ENCODE peak calls at places on chromosomes 7 and 10, in seven cellular contexts. B is fibroblast of the aortic adventitia; T is stimulated activated CD8-positive, alpha-beta memory T cell treated with anti-CD3 and anti-CD28 coated beads, Interleukin-7, amount 100 ng/mL, for 24 hours; I is activated T-cell treated with anti-CD3 and anti-CD28 coated beads for 1 hour; X is sigmoid colon; L is LoVo; D is astrocyte of the spinal cord. R is an unnamed sample.

GRCh38 chr10:338176-339037 is 203.2 kb downstream of the ZMYND11 start:
- DNase-seq in I (no peak), D (peak; percentile 67), T (no peak), X (no peak), L (no peak), B (peak; percentile 78), R (peak; percentile 17)

GRCh38 chr7:141652691-141653090 is 49.3 kb downstream of the DENND11 start:
- DNase-seq in T (no peak), X (no peak), I (no peak), B (no peak), L (no peak), D (no peak), R (no peak)

GRCh38 chr10:125155101-125155500 is 5.3 kb downstream of the CTBP2 start:
- DNase-seq in B (peak; percentile 77), I (no peak), X (peak; percentile 56), T (no peak), D (no peak), L (no peak), R (no peak)

GRCh38 chr7:106819546-106819945 is 45.5 kb upstream of the PIK3CG start:
- DNase-seq in I (no peak), D (no peak), T (no peak), B (no peak), X (no peak), L (no peak), R (no peak)

GRCh38 chr7:130648580-130648979 is 20.0 kb downstream of the COPG2 start:
- DNase-seq in L (no peak), T (no peak), D (no peak), I (no peak), B (no peak), X (no peak), R (no peak)

GRCh38 chr10:72943498-72944234 is 10.9 kb downstream of the PLA2G12B start:
- DNase-seq in T (no peak), X (no peak), I (no peak), L (no peak), D (no peak), B (no peak), R (no peak)

GRCh38 chr7:130473877-130474276 is 18.0 kb upstream of the MEST start:
- DNase-seq in T (no peak), B (no peak), X (no peak), I (no peak), L (no peak), D (no peak), R (no peak)

GRCh38 chr7:100366411-100367250 is 6.7 kb upstream of the PILRA start:
- DNase-seq in X (no peak), I (no peak), L (no peak), B (no peak), T (no peak), D (no peak), R (no peak)

GRCh38 chr10:74544106-74544505 is 282.3 kb upstream of the KAT6B start:
- DNase-seq in X (no peak), T (no peak), B (peak; percentile 33), I (no peak), L (no peak), D (peak; percentile 27), R (peak; percentile 12)

GRCh38 chr7:97842006-97842405 is 30.2 kb downstream of the ASNS start:
- DNase-seq in B (no peak), L (no peak), T (no peak), D (no peak), I (no peak), X (no peak), R (no peak)

GRCh38 chr10:91613411-91614253 is 19.2 kb downstream of the PPP1R3C start:
- DNase-seq in I (no peak), D (peak; percentile 95), X (no peak), B (peak; percentile 98), L (peak; percentile 47), T (no peak), R (peak; percentile 97)

GRCh38 chr7:155858521-155859061 is 46.3 kb upstream of the SHH start:
- DNase-seq in L (peak; percentile 27), B (peak; percentile 2), I (no peak), X (peak; percentile 19), T (no peak), D (peak; percentile 20), R (no peak)

GRCh38 chr7:26363465-26363864 is 71.8 kb downstream of the SNX10 start:
- DNase-seq in X (no peak), D (no peak), L (no peak), T (no peak), I (no peak), B (no peak), R (no peak)

GRCh38 chr10:52746169-52746568 is 26.4 kb downstream of the MBL2 start:
- DNase-seq in L (no peak), D (no peak), X (no peak), T (no peak), B (peak; percentile 11), I (no peak), R (no peak)

GRCh38 chr7:458511-459245 is 61.0 kb downstream of the PDGFA start:
- DNase-seq in X (no peak), I (no peak), D (no peak), T (no peak), L (no peak), B (no peak), R (no peak)

GRCh38 chr7:127581716-127582115 is 3.7 kb downstream of the GCC1 start:
- DNase-seq in X (no peak), L (no peak), D (no peak), I (no peak), B (peak; percentile 23), T (no peak), R (no peak)

GRCh38 chr7:466465-467191 is 53.0 kb downstream of the PDGFA start:
- DNase-seq in D (no peak), T (no peak), B (no peak), L (no peak), X (peak; percentile 32), I (no peak), R (no peak)

GRCh38 chr10:93758510-93758885 is 762 bp downstream of the LGI1 start:
- DNase-seq in T (no peak), B (no peak), I (no peak), L (no peak), D (no peak), X (no peak), R (no peak)

GRCh38 chr7:116210345-116211005 is at the start of gene TES:
- DNase-seq in L (peak; percentile 95), D (peak; percentile 58), I (peak; percentile 47), T (peak; percentile 41), B (peak; percentile 35), X (peak; percentile 81), R (no peak)

GRCh38 chr10:88707429-88708110 is 1.5 kb downstream of the LIPK start:
- DNase-seq in T (no peak), L (peak; percentile 84), I (no peak), D (peak; percentile 84), B (peak; percentile 67), X (no peak), R (peak; percentile 72)

GRCh38 chr10:44963772-44964633 is 4.4 kb downstream of the RASSF4 start:
- DNase-seq in X (peak; percentile 87), I (no peak), L (no peak), T (no peak), B (no peak), D (no peak), R (no peak)